ENCODE peak calls at places on chromosomes 16 and 17, in five cellular contexts. B is cardiac fibroblast, Z is fibroblast of mammary gland, Y is endothelial cell, I is mesothelial cell of epicardium. M is an unnamed sample.

GRCh38 chr17:79290726-79291125 is 216.1 kb downstream of the ENGASE start:
- DNase-seq in B (no peak), Z (no peak), Y (no peak), I (no peak), M (no peak)

GRCh38 chr16:20225334-20225733 is 102.0 kb downstream of the GP2 start:
- DNase-seq in B (no peak), Z (no peak), Y (no peak), I (no peak), M (no peak)

GRCh38 chr16:79767597-79768280 is 167.2 kb upstream of the MAF start:
- DNase-seq in B (peak; percentile 54), Z (peak; percentile 23), Y (no peak), I (no peak), M (no peak)

GRCh38 chr17:74520790-74521480 is 10.3 kb downstream of the CD300LB start:
- DNase-seq in B (no peak), Z (peak; percentile 57), Y (no peak), I (no peak), M (no peak)

GRCh38 chr17:30477758-30478115 is 529 bp downstream of the GOSR1 start:
- DNase-seq in B (no peak), Z (peak; percentile 33), Y (no peak), I (no peak), M (no peak)

GRCh38 chr17:14886200-14886739 is 378.9 kb downstream of the PMP22 start:
- DNase-seq in B (peak; percentile 8), Z (peak; percentile 31), Y (no peak), I (no peak), M (no peak)

GRCh38 chr17:63772801-63773271 is 561 bp downstream of the CCDC47 start:
- DNase-seq in B (peak; percentile 39), Z (peak; percentile 34), Y (no peak), I (no peak), M (no peak)

GRCh38 chr17:13995856-13996635 is 73.3 kb upstream of the COX10 start:
- DNase-seq in B (no peak), Z (no peak), Y (no peak), I (no peak), M (no peak)

GRCh38 chr16:22222998-22223397 is 16.9 kb downstream of the EEF2K start:
- DNase-seq in B (no peak), Z (no peak), Y (no peak), I (no peak), M (no peak)

GRCh38 chr16:72987480-72987901 is 60.4 kb downstream of the ZFHX3 start:
- DNase-seq in B (no peak), Z (no peak), Y (no peak), I (no peak), M (no peak)

GRCh38 chr17:28228109-28228840 is 90.7 kb upstream of the TMEM97 start:
- DNase-seq in B (no peak), Z (no peak), Y (peak; percentile 27), I (no peak), M (no peak)

GRCh38 chr17:60640503-60640902 is 37.1 kb upstream of the BCAS3 start:
- DNase-seq in B (peak; percentile 40), Z (peak; percentile 35), Y (no peak), I (no peak), M (no peak)

GRCh38 chr17:28384281-28385036 is 13.0 kb downstream of the SARM1 start:
- DNase-seq in B (no peak), Z (no peak), Y (no peak), I (no peak), M (no peak)

GRCh38 chr17:41308251-41308917 is 725 bp downstream of the KRTAP16-1 start:
- DNase-seq in B (no peak), Z (no peak), Y (no peak), I (no peak), M (no peak)

GRCh38 chr17:40023590-40024292 is 8.5 kb downstream of the CSF3 start:
- DNase-seq in B (peak; percentile 60), Z (peak; percentile 62), Y (no peak), I (no peak), M (no peak)

GRCh38 chr17:49337900-49338299 is 24.1 kb downstream of the ZNF652 start:
- DNase-seq in B (peak; percentile 70), Z (peak; percentile 80), Y (no peak), I (no peak), M (no peak)

GRCh38 chr17:68910256-68910705 is 44.9 kb downstream of the ABCA8 start:
- DNase-seq in B (peak; percentile 57), Z (peak; percentile 10), Y (no peak), I (no peak), M (no peak)

GRCh38 chr16:86018487-86018886 is 119.5 kb downstream of the IRF8 start:
- DNase-seq in B (peak; percentile 27), Z (peak; percentile 8), Y (no peak), I (no peak), M (no peak)

GRCh38 chr17:13786000-13786598 is 184.4 kb upstream of the HS3ST3A1 start:
- DNase-seq in B (peak; percentile 31), Z (peak; percentile 77), Y (no peak), I (no peak), M (no peak)

GRCh38 chr17:83103200-83103937 is 24.0 kb downstream of the METRNL start:
- DNase-seq in B (peak; percentile 65), Z (peak; percentile 39), Y (no peak), I (no peak), M (no peak)

GRCh38 chr16:27258241-27258734 is 10.3 kb downstream of the NSMCE1 start:
- DNase-seq in B (no peak), Z (no peak), Y (no peak), I (no peak), M (no peak)

GRCh38 chr17:74176546-74177001 is 26.9 kb upstream of the RPL38 start:
- DNase-seq in B (peak; percentile 70), Z (peak; percentile 61), Y (peak; percentile 82), I (no peak), M (peak; percentile 81)

GRCh38 chr17:61312406-61313295 is 87.0 kb upstream of the TBX2 start:
- DNase-seq in B (no peak), Z (peak; percentile 63), Y (no peak), I (no peak), M (no peak)

GRCh38 chr17:5618511-5618910 is 34.2 kb upstream of the NLRP1 start:
- DNase-seq in B (no peak), Z (no peak), Y (no peak), I (no peak), M (no peak)

GRCh38 chr16:66937725-66938337 is 2.5 kb downstream of the CES2 start:
- DNase-seq in B (no peak), Z (no peak), Y (no peak), I (no peak), M (no peak)

GRCh38 chr16:88650749-88651275 is at the start of gene CYBA:
- DNase-seq in B (peak; percentile 71), Z (peak; percentile 33), Y (peak; percentile 49), I (no peak), M (no peak)

GRCh38 chr16:87541004-87541881 is 48.4 kb upstream of the ZCCHC14 start:
- DNase-seq in B (peak; percentile 73), Z (peak; percentile 72), Y (no peak), I (no peak), M (peak; percentile 37)

GRCh38 chr16:17177242-17177967 is 293.4 kb downstream of the XYLT1 start:
- DNase-seq in B (no peak), Z (peak; percentile 85), Y (no peak), I (no peak), M (no peak)

GRCh38 chr17:72378414-72379395 is 257.9 kb downstream of the SOX9 start:
- DNase-seq in B (no peak), Z (no peak), Y (no peak), I (no peak), M (no peak)

GRCh38 chr16:359871-360697 is 7.6 kb upstream of the AXIN1 start:
- DNase-seq in B (no peak), Z (no peak), Y (no peak), I (no peak), M (no peak)

DNA sequence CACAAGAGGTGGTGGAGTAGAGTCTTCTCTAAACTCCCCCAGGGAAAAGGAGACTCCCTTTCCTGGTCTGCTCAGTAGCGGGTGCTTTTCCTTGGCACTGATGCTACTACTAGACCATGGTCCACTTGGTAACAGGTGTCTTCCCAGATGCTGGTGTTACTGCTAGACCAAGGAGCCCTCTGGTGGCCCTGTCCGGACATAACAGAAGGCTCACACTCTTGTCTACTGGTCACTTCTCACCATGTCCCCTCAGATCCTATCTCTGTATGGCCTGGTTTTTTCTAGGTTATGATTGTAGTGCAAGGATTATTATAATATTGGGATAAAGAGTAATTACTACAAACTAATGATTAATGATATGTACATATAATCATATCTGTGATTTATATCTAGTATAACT is 49.7 kb upstream of the ARL4D start:
- DNase-seq in B (no peak), Z (no peak), Y (no peak), I (no peak), M (no peak)
- TF ChIP-seq CTCF in B (no peak), Z (peak; percentile 41), Y (no peak), I (no peak), M (peak; percentile 19)

GRCh38 chr16:9125658-9126492 is 34.4 kb downstream of the HAPSTR1 start:
- DNase-seq in B (no peak), Z (no peak), Y (no peak), I (no peak), M (no peak)
- TF ChIP-seq CTCF in B (no peak), Z (no peak), Y (no peak), I (no peak), M (no peak)

GRCh38 chr17:36514856-36515255 is 19.8 kb downstream of the MYO19 start:
- DNase-seq in B (no peak), Z (no peak), Y (no peak), I (no peak), M (no peak)
- TF ChIP-seq CTCF in B (no peak), Z (no peak), Y (no peak), I (no peak), M (no peak)

GRCh38 chr17:44602390-44602789 is 45.1 kb downstream of the FZD2 start:
- DNase-seq in B (no peak), Z (no peak), Y (no peak), I (peak; percentile 48), M (no peak)

GRCh38 chr17:44598329-44598728 is 41.0 kb downstream of the FZD2 start:
- DNase-seq in B (no peak), Z (no peak), Y (no peak), I (no peak), M (no peak)

GRCh38 chr17:44598932-44599297 is 41.6 kb downstream of the FZD2 start:
- DNase-seq in B (no peak), Z (no peak), Y (no peak), I (no peak), M (no peak)

GRCh38 chr17:44601574-44602372 is 44.5 kb downstream of the FZD2 start:
- DNase-seq in B (no peak), Z (peak; percentile 65), Y (no peak), I (no peak), M (no peak)

GRCh38 chr17:44599298-44600175 is 42.3 kb downstream of the FZD2 start:
- DNase-seq in B (peak; percentile 98), Z (peak; percentile 99), Y (no peak), I (no peak), M (no peak)
- TF ChIP-seq CTCF in B (no peak), Z (no peak), Y (no peak), I (no peak), M (no peak)

GRCh38 chr17:58219789-58220183 is 731 bp upstream of the MKS1 start:
- DNase-seq in B (no peak), Z (peak; percentile 13), Y (no peak), I (no peak), M (no peak)
- TF ChIP-seq CTCF in B (no peak), Z (no peak), Y (no peak), I (no peak), M (no peak)

M was measured in neural crest cell.